ENCODE peak calls at places on chromosomes 13 and 19, in eight cellular contexts. B is neuronal stem cell; Z is thoracic aorta; O is naive thymus-derived CD4-positive, alpha-beta T cell; L is A549; I is left ventricle myocardium inferior; K is Peyer's patch; Q is fibroblast of lung. E is an unnamed sample.

GRCh38 chr19:3494051-3494450 is 6.4 kb downstream of the DOHH start:
- DNase-seq in B (no peak), Z (no peak), O (no peak), L (peak; percentile 80), I (no peak), K (no peak), Q (no peak), E (no peak)

GRCh38 chr13:60986301-60986700 is 429.3 kb downstream of the PCDH20 start:
- DNase-seq in B (no peak), Z (no peak), O (no peak), L (no peak), I (no peak), K (no peak), Q (no peak), E (no peak)

GRCh38 chr19:11092181-11092538 is 2.9 kb downstream of the LDLR start:
- DNase-seq in B (no peak), Z (no peak), O (no peak), L (peak; percentile 43), I (no peak), K (peak; percentile 61), Q (peak; percentile 64), E (no peak)

GRCh38 chr13:66656050-66656449 is 574.1 kb downstream of the PCDH9 start:
- DNase-seq in B (no peak), Z (no peak), O (no peak), L (no peak), I (no peak), K (no peak), Q (no peak), E (no peak)

GRCh38 chr19:39032164-39032918 is at the start of gene FBXO27:
- DNase-seq in B (peak; percentile 26), Z (no peak), O (no peak), L (no peak), I (peak; percentile 18), K (peak; percentile 46), Q (no peak), E (no peak)

GRCh38 chr13:94640676-94641075 is 39.0 kb downstream of the GPR180 start:
- DNase-seq in B (no peak), Z (no peak), O (no peak), L (no peak), I (no peak), K (no peak), Q (no peak), E (no peak)

GRCh38 chr13:66532146-66532545 is 698.0 kb downstream of the PCDH9 start:
- DNase-seq in B (no peak), Z (no peak), O (no peak), L (no peak), I (no peak), K (no peak), Q (peak; percentile 90), E (no peak)

GRCh38 chr13:98923641-98924397 is 54.0 kb downstream of the DOCK9 start:
- DNase-seq in B (no peak), Z (no peak), O (no peak), L (no peak), I (no peak), K (no peak), Q (no peak), E (no peak)

GRCh38 chr13:68636784-68637183 is 1406.6 kb upstream of the PCDH9 start:
- DNase-seq in B (no peak), Z (no peak), O (no peak), L (no peak), I (no peak), K (no peak), Q (no peak), E (no peak)

GRCh38 chr19:14520543-14520942 is 2.3 kb upstream of the DNAJB1 start:
- DNase-seq in B (no peak), Z (no peak), O (no peak), L (no peak), I (no peak), K (no peak), Q (no peak), E (no peak)
- H3K27ac ChIP-seq in B (no peak overlapping the region), Z (no peak overlapping the region), O (peak overlapping the region; percentile 97), L (peak overlapping the region; percentile 92), I (no peak overlapping the region), K (no peak overlapping the region), Q (peak overlapping the region; percentile 65), E (peak overlapping the region; percentile 97)

GRCh38 chr19:17560205-17560595 is 4.8 kb downstream of the COLGALT1 start:
- DNase-seq in B (no peak), Z (no peak), O (no peak), L (no peak), I (no peak), K (no peak), Q (peak; percentile 93), E (no peak)
- H3K27ac ChIP-seq in B (peak overlapping the region; percentile 81), Z (peak overlapping the region; percentile 34), O (no peak overlapping the region), L (peak overlapping the region; percentile 72), I (peak overlapping the region; percentile 76), K (peak overlapping the region; percentile 22), Q (peak overlapping the region; percentile 25), E (no peak overlapping the region)

GRCh38 chr19:31330761-31331160 is 18.5 kb downstream of the TSHZ3 start:
- DNase-seq in B (no peak), Z (no peak), O (no peak), L (no peak), I (no peak), K (no peak), Q (no peak), E (no peak)

GRCh38 chr19:31328238-31328637 is 21.0 kb downstream of the TSHZ3 start:
- DNase-seq in B (no peak), Z (no peak), O (no peak), L (no peak), I (no peak), K (no peak), Q (no peak), E (no peak)

GRCh38 chr19:31330237-31330636 is 19.0 kb downstream of the TSHZ3 start:
- DNase-seq in B (no peak), Z (no peak), O (no peak), L (no peak), I (no peak), K (no peak), Q (no peak), E (no peak)

GRCh38 chr19:31331536-31331935 is 17.7 kb downstream of the TSHZ3 start:
- DNase-seq in B (no peak), Z (no peak), O (no peak), L (no peak), I (no peak), K (no peak), Q (no peak), E (no peak)

DNA sequence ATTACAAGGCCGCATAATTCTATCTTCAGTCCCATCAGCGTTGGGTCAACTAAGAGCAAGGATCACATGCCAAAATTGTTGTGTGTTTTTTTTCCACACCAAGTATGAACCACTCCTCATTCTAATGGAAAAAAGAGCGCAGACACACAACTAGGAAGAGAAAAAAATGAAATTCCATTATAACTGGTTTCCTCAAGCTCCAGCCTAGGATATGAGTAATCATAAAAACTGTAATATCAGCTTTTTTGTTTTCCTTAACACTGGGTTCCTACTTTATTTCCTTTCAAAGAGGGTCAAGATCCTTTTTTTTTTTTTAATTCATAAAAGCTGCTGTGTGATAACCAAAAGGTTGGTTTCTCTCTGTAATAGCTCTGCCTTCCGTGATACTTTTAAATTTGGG is 19.4 kb downstream of the TSHZ3 start:
- DNase-seq in B (no peak), Z (no peak), O (no peak), L (no peak), I (no peak), K (no peak), Q (no peak), E (no peak)
- H3K27ac ChIP-seq in B (no peak overlapping the region), Z (peak overlapping the region; percentile 15), O (no peak overlapping the region), L (no peak overlapping the region), I (peak overlapping the region; percentile 28), K (no peak overlapping the region), Q (peak overlapping the region; percentile 4), E (no peak overlapping the region)

DNA sequence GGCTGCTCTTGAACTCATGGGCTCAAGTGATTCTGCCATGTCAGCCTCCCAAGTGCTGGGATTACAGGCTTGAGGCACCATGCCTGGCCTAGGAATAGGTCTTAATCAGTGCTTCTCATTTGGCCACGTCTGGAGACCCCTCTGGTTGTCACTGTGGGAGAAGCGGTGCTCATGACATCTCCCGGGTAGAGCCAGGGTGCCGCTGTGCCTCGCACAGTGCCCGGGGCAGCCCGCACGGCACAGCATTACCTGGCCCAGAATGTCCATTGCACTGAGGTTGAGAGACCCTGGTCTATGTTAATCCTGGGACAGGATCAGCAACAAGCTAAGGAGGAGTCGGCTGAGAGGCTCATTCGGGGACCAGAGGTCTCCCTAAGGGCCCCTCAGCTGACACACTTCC is 160.8 kb downstream of the EFNB2 start:
- DNase-seq in B (no peak), Z (no peak), O (no peak), L (no peak), I (no peak), K (no peak), Q (no peak), E (no peak)
- H3K27ac ChIP-seq in B (no peak overlapping the region), Z (peak overlapping the region; percentile 12), O (no peak overlapping the region), L (no peak overlapping the region), I (no peak overlapping the region), K (no peak overlapping the region), Q (no peak overlapping the region), E (no peak overlapping the region)

GRCh38 chr13:87677043-87677333 is 5.8 kb downstream of the SLITRK5 start:
- DNase-seq in B (no peak), Z (no peak), O (no peak), L (no peak), I (no peak), K (no peak), Q (no peak), E (no peak)
- H3K27ac ChIP-seq in B (no peak overlapping the region), Z (no peak overlapping the region), O (no peak overlapping the region), L (no peak overlapping the region), I (no peak overlapping the region), K (no peak overlapping the region), Q (no peak overlapping the region), E (no peak overlapping the region)

E was measured in keratinocyte.